ENCODE peak calls at places on chromosomes 1 and 21, in five cellular contexts. T is WTC11, N is pancreas, D is Peyer's patch, S is LoVo. F is an unnamed sample.

GRCh38 chr1:161198877-161199431 is at the start of gene ADAMTS4:
- DNase-seq in T (peak; percentile 42), N (no peak), D (no peak), S (no peak), F (no peak)

GRCh38 chr21:45442276-45442675 is 37.3 kb downstream of the COL18A1 start:
- DNase-seq in T (no peak), N (no peak), D (no peak), S (no peak), F (no peak)

GRCh38 chr1:169259816-169260215 is 107.8 kb downstream of the NME7 start:
- DNase-seq in T (no peak), N (no peak), D (no peak), S (no peak), F (no peak)

GRCh38 chr21:25465263-25465662 is 142.0 kb downstream of the MRPL39 start:
- DNase-seq in T (no peak), N (no peak), D (no peak), S (no peak), F (no peak)

GRCh38 chr1:9145021-9145668 is 16.2 kb upstream of the GPR157 start:
- DNase-seq in T (no peak), N (no peak), D (no peak), S (no peak), F (no peak)

GRCh38 chr1:244395965-244396364 is 55.7 kb downstream of the ADSS2 start:
- DNase-seq in T (no peak), N (no peak), D (no peak), S (no peak), F (no peak)

GRCh38 chr21:38810034-38810825 is 4.5 kb downstream of the ETS2 start:
- DNase-seq in T (no peak), N (no peak), D (no peak), S (no peak), F (no peak)

GRCh38 chr1:154911691-154912550 is 24.6 kb downstream of the PMVK start:
- DNase-seq in T (no peak), N (no peak), D (no peak), S (no peak), F (no peak)

GRCh38 chr1:29478879-29479278 is 242.6 kb downstream of the PTPRU start:
- DNase-seq in T (no peak), N (no peak), D (no peak), S (no peak), F (no peak)

GRCh38 chr1:116380499-116381316 is 7.7 kb downstream of the ATP1A1 start:
- DNase-seq in T (no peak), N (no peak), D (no peak), S (no peak), F (no peak)

GRCh38 chr1:201495447-201496295 is 11.3 kb downstream of the CSRP1 start:
- DNase-seq in T (no peak), N (peak; percentile 42), D (no peak), S (no peak), F (peak; percentile 77)

GRCh38 chr1:161738627-161739287 is 10.8 kb upstream of the DUSP12 start:
- DNase-seq in T (peak; percentile 22), N (no peak), D (peak; percentile 58), S (peak; percentile 42), F (no peak)

GRCh38 chr1:55060133-55060999 is 21.0 kb downstream of the PCSK9 start:
- DNase-seq in T (no peak), N (no peak), D (no peak), S (no peak), F (no peak)

GRCh38 chr1:65108025-65108692 is 39.8 kb upstream of the AK4 start:
- DNase-seq in T (no peak), N (peak; percentile 18), D (no peak), S (peak; percentile 30), F (no peak)

GRCh38 chr1:10502206-10502605 is 27.5 kb downstream of the PEX14 start:
- DNase-seq in T (no peak), N (no peak), D (no peak), S (no peak), F (no peak)

GRCh38 chr1:212470059-212470458 is 37.3 kb downstream of the NENF start:
- DNase-seq in T (no peak), N (peak; percentile 15), D (peak; percentile 51), S (no peak), F (no peak)

GRCh38 chr21:46227811-46228344 is 696 bp downstream of the LSS start:
- DNase-seq in T (no peak), N (no peak), D (peak; percentile 48), S (no peak), F (no peak)

GRCh38 chr1:30472526-30472925 is 250.9 kb downstream of the MATN1 start:
- DNase-seq in T (no peak), N (no peak), D (peak; percentile 19), S (no peak), F (no peak)

GRCh38 chr1:30271401-30272287 is 451.7 kb downstream of the MATN1 start:
- DNase-seq in T (no peak), N (no peak), D (no peak), S (no peak), F (no peak)

GRCh38 chr1:95229042-95229441 is 5.0 kb upstream of the RWDD3 start:
- DNase-seq in T (no peak), N (no peak), D (no peak), S (no peak), F (no peak)

GRCh38 chr21:14414932-14415508 is 32.1 kb upstream of the HSPA13 start:
- DNase-seq in T (no peak), N (no peak), D (no peak), S (no peak), F (no peak)

GRCh38 chr21:26079376-26079775 is 91.2 kb downstream of the APP start:
- DNase-seq in T (no peak), N (no peak), D (no peak), S (no peak), F (no peak)

GRCh38 chr1:207261971-207262370 is 59.5 kb upstream of the CD55 start:
- DNase-seq in T (no peak), N (no peak), D (no peak), S (no peak), F (no peak)

GRCh38 chr1:84861988-84862644 is 30.9 kb downstream of the LPAR3 start:
- DNase-seq in T (no peak), N (no peak), D (no peak), S (no peak), F (no peak)

GRCh38 chr1:43021547-43022474 is 63.1 kb upstream of the SLC2A1 start:
- DNase-seq in T (no peak), N (no peak), D (no peak), S (no peak), F (no peak)